ENCODE peak calls at places on chromosome 19, in five cellular contexts. Q is WTC11, U is non-pigmented ciliary epithelial cell, A is myocyte, X is AG04449. L is an unnamed sample.

GRCh38 chr19:14758816-14759215 is 19.5 kb downstream of the ADGRE2 start:
- DNase-seq in Q (peak), U (no peak), A (no peak), X (no peak), L (no peak)

GRCh38 chr19:55095260-55096060 is 19.8 kb downstream of the EPS8L1 start:
- DNase-seq in Q (peak), U (no peak), A (no peak), X (no peak), L (no peak)

GRCh38 chr19:2237051-2237868 is 636 bp downstream of the SF3A2 start:
- DNase-seq in Q (no peak), U (no peak), A (no peak), X (no peak), L (no peak)

GRCh38 chr19:7783991-7784421 is 21.0 kb downstream of the CLEC4M start:
- DNase-seq in Q (no peak), U (no peak), A (peak), X (no peak), L (no peak)

GRCh38 chr19:15317392-15318011 is 14.8 kb downstream of the BRD4 start:
- DNase-seq in Q (no peak), U (no peak), A (peak), X (no peak), L (no peak)

GRCh38 chr19:54995561-54995960 is 29.4 kb downstream of the NLRP2 start:
- DNase-seq in Q (no peak), U (no peak), A (no peak), X (no peak), L (no peak)

GRCh38 chr19:37997911-37998344 is 90.9 kb downstream of the SIPA1L3 start:
- DNase-seq in Q (no peak), U (peak), A (peak), X (peak), L (peak)

GRCh38 chr19:15428956-15429824 is 10.4 kb upstream of the AKAP8L start:
- DNase-seq in Q (no peak), U (no peak), A (no peak), X (no peak), L (no peak)

GRCh38 chr19:18274303-18274775 is at the start of gene IQCN:
- DNase-seq in Q (no peak), U (no peak), A (peak), X (no peak), L (no peak)

GRCh38 chr19:29211562-29212416 is 1.2 kb downstream of the UQCRFS1 start:
- DNase-seq in Q (no peak), U (no peak), A (peak), X (no peak), L (no peak)

GRCh38 chr19:3363841-3364500 is 2.4 kb upstream of the NFIC start:
- DNase-seq in Q (no peak), U (no peak), A (no peak), X (no peak), L (no peak)

GRCh38 chr19:49472936-49473335 is 1.1 kb upstream of the FLT3LG start:
- DNase-seq in Q (no peak), U (no peak), A (no peak), X (no peak), L (no peak)

GRCh38 chr19:44580366-44580895 is 32.9 kb upstream of the IGSF23 start:
- DNase-seq in Q (no peak), U (no peak), A (no peak), X (no peak), L (no peak)

GRCh38 chr19:49556412-49557398 is 23.7 kb downstream of the NOSIP start:
- DNase-seq in Q (peak), U (no peak), A (no peak), X (no peak), L (no peak)

GRCh38 chr19:50189326-50189725 is 14.1 kb upstream of the MYH14 start:
- DNase-seq in Q (no peak), U (no peak), A (no peak), X (no peak), L (no peak)

GRCh38 chr19:19510432-19510831 is 4.9 kb downstream of the TSSK6 start:
- DNase-seq in Q (no peak), U (no peak), A (peak), X (no peak), L (no peak)

GRCh38 chr19:19459099-19459498 is 53.6 kb downstream of the GATAD2A start:
- DNase-seq in Q (no peak), U (no peak), A (no peak), X (no peak), L (no peak)

GRCh38 chr19:45336696-45337251 is 3.8 kb upstream of the KLC3 start:
- DNase-seq in Q (no peak), U (no peak), A (no peak), X (no peak), L (no peak)

GRCh38 chr19:5977222-5977784 is 637 bp downstream of the RANBP3 start:
- DNase-seq in Q (no peak), U (no peak), A (no peak), X (no peak), L (no peak)

GRCh38 chr19:54172764-54173699 is at the start of gene TMC4:
- DNase-seq in Q (peak), U (no peak), A (no peak), X (no peak), L (no peak)

GRCh38 chr19:50512999-50513745 is 541 bp downstream of the ASPDH start:
- DNase-seq in Q (no peak), U (no peak), A (no peak), X (no peak), L (no peak)

GRCh38 chr19:29812881-29813275 is 1.1 kb downstream of the CCNE1 start:
- DNase-seq in Q (no peak), U (no peak), A (no peak), X (no peak), L (no peak)

GRCh38 chr19:43724896-43725295 is 9.0 kb downstream of the IRGC start:
- DNase-seq in Q (no peak), U (no peak), A (no peak), X (no peak), L (no peak)

GRCh38 chr19:3816566-3817218 is 30.5 kb upstream of the MATK start:
- DNase-seq in Q (no peak), U (no peak), A (no peak), X (no peak), L (no peak)

GRCh38 chr19:49658566-49659442 is 6.9 kb downstream of the IRF3 start:
- DNase-seq in Q (no peak), U (no peak), A (no peak), X (no peak), L (no peak)

GRCh38 chr19:1244693-1245451 is 3.3 kb downstream of the ATP5F1D start:
- DNase-seq in Q (no peak), U (no peak), A (peak), X (no peak), L (no peak)

GRCh38 chr19:5403968-5404640 is 51.1 kb upstream of the ZNRF4 start:
- DNase-seq in Q (peak), U (peak), A (peak), X (peak), L (peak)

GRCh38 chr19:10010247-10010691 is at the start of gene COL5A3:
- DNase-seq in Q (peak), U (no peak), A (peak), X (no peak), L (no peak)

GRCh38 chr19:7624810-7625209 is 4.5 kb downstream of the XAB2 start:
- DNase-seq in Q (no peak), U (no peak), A (no peak), X (no peak), L (no peak)

GRCh38 chr19:3178377-3178972 is at the start of gene S1PR4:
- DNase-seq in Q (no peak), U (no peak), A (no peak), X (no peak), L (no peak)

GRCh38 chr19:48470281-48470680 is 1.1 kb downstream of the CYTH2 start:
- DNase-seq in Q (no peak), U (no peak), A (no peak), X (no peak), L (no peak)

GRCh38 chr19:49565261-49565660 is 15.1 kb downstream of the NOSIP start:
- DNase-seq in Q (no peak), U (no peak), A (no peak), X (no peak), L (no peak)

GRCh38 chr19:19606021-19606420 is 12.5 kb downstream of the PBX4 start:
- DNase-seq in Q (no peak), U (no peak), A (peak), X (no peak), L (no peak)

GRCh38 chr19:40519352-40520322 is 52.8 kb downstream of the SPTBN4 start:
- DNase-seq in Q (peak), U (no peak), A (no peak), X (no peak), L (no peak)

GRCh38 chr19:31126236-31126635 is 223.0 kb downstream of the TSHZ3 start:
- DNase-seq in Q (no peak), U (no peak), A (no peak), X (no peak), L (no peak)

L was measured in AG09309.